ENCODE peak calls at places on chromosome 1, in ten cellular contexts. One of them, this sample, is unnamed.

GRCh38 chr1:240258910-240259309 is 167.2 kb downstream of the FMN2 start:
- DNase-seq in ovary: no peak
- DNase-seq in fibroblast of lung: peak
- DNase-seq in cardiac fibroblast: peak
- DNase-seq in tibial artery: no peak
- DNase-seq in stomach: no peak
- DNase-seq in sigmoid colon: no peak
- DNase-seq in cardiac muscle cell: no peak
- DNase-seq in NT2/D1: no peak
- DNase-seq in neuronal stem cell: no peak
- DNase-seq in this sample: no peak

GRCh38 chr1:41862411-41863221 is 56.1 kb downstream of the HIVEP3 start:
- DNase-seq in ovary: no peak
- DNase-seq in cardiac muscle cell: no peak
- DNase-seq in cardiac fibroblast: peak
- DNase-seq in fibroblast of lung: peak
- DNase-seq in neuronal stem cell: no peak
- DNase-seq in stomach: no peak
- DNase-seq in tibial artery: no peak
- DNase-seq in NT2/D1: no peak
- DNase-seq in sigmoid colon: no peak
- DNase-seq in this sample: no peak

GRCh38 chr1:19647643-19648042 is 3.5 kb downstream of the NBL1 start:
- DNase-seq in NT2/D1: no peak
- DNase-seq in stomach: no peak
- DNase-seq in fibroblast of lung: no peak
- DNase-seq in sigmoid colon: no peak
- DNase-seq in neuronal stem cell: no peak
- DNase-seq in cardiac fibroblast: peak
- DNase-seq in tibial artery: no peak
- DNase-seq in ovary: peak
- DNase-seq in cardiac muscle cell: no peak
- DNase-seq in this sample: no peak

GRCh38 chr1:36123357-36123756 is 1.7 kb downstream of the COL8A2 start:
- DNase-seq in sigmoid colon: no peak
- DNase-seq in cardiac fibroblast: no peak
- DNase-seq in neuronal stem cell: no peak
- DNase-seq in NT2/D1: no peak
- DNase-seq in tibial artery: peak
- DNase-seq in ovary: no peak
- DNase-seq in stomach: no peak
- DNase-seq in fibroblast of lung: peak
- DNase-seq in cardiac muscle cell: no peak
- DNase-seq in this sample: no peak

GRCh38 chr1:229323205-229323604 is 19.6 kb downstream of the CCSAP start:
- DNase-seq in ovary: no peak
- DNase-seq in neuronal stem cell: no peak
- DNase-seq in tibial artery: no peak
- DNase-seq in stomach: no peak
- DNase-seq in NT2/D1: no peak
- DNase-seq in cardiac muscle cell: no peak
- DNase-seq in sigmoid colon: no peak
- DNase-seq in fibroblast of lung: no peak
- DNase-seq in cardiac fibroblast: no peak
- DNase-seq in this sample: no peak

GRCh38 chr1:29166291-29166878 is 15.3 kb downstream of the SRSF4 start:
- DNase-seq in fibroblast of lung: no peak
- DNase-seq in cardiac muscle cell: no peak
- DNase-seq in stomach: no peak
- DNase-seq in ovary: no peak
- DNase-seq in neuronal stem cell: no peak
- DNase-seq in sigmoid colon: no peak
- DNase-seq in NT2/D1: no peak
- DNase-seq in tibial artery: no peak
- DNase-seq in cardiac fibroblast: no peak
- DNase-seq in this sample: no peak

GRCh38 chr1:11707621-11708276 is 16.2 kb downstream of the DRAXIN start:
- DNase-seq in sigmoid colon: no peak
- DNase-seq in stomach: peak
- DNase-seq in fibroblast of lung: no peak
- DNase-seq in tibial artery: peak
- DNase-seq in neuronal stem cell: no peak
- DNase-seq in cardiac fibroblast: no peak
- DNase-seq in NT2/D1: no peak
- DNase-seq in cardiac muscle cell: peak
- DNase-seq in ovary: no peak
- DNase-seq in this sample: no peak

GRCh38 chr1:231919900-231920299 is 293.3 kb downstream of the DISC1 start:
- DNase-seq in neuronal stem cell: no peak
- DNase-seq in NT2/D1: no peak
- DNase-seq in tibial artery: no peak
- DNase-seq in cardiac fibroblast: no peak
- DNase-seq in ovary: no peak
- DNase-seq in fibroblast of lung: no peak
- DNase-seq in stomach: no peak
- DNase-seq in sigmoid colon: no peak
- DNase-seq in cardiac muscle cell: peak
- DNase-seq in this sample: no peak

DNA sequence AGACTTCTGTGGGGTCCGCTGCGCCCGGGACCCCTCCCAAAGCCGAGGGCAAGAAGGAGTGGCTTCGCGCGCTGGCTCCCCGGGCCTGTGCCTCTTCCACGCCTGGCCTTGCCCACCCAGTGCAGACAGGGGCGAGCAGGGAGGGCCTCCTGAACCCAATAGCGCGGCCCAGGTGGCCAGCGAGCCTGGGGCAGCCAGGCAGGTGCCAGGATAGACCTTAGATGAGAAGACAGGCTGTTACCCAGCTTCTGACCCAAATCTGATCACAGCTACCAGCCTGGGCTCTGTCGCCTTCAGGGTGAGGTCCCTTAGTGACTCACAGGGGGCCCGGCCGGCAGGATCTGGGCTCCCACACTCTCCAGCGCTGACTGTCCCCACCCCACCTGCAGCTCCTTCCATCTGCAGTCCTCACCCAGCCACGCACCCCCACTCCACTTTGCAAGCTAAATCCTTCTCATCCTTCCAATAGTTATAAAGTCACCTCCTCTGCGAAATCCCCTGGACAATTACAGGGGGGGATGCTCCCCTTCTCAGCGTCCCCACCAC is 9.6 kb downstream of the CLEC20A start:
- DNase-seq in NT2/D1: no peak
- DNase-seq in fibroblast of lung: no peak
- DNase-seq in ovary: no peak
- DNase-seq in cardiac fibroblast: no peak
- DNase-seq in stomach: no peak
- DNase-seq in cardiac muscle cell: no peak
- DNase-seq in tibial artery: no peak
- DNase-seq in neuronal stem cell: no peak
- DNase-seq in sigmoid colon: no peak
- DNase-seq in this sample: no peak
- H3K4me3 ChIP-seq in NT2/D1: no peak
- H3K4me3 ChIP-seq in fibroblast of lung: no peak
- H3K4me3 ChIP-seq in ovary: no peak
- H3K4me3 ChIP-seq in cardiac fibroblast: peak
- H3K4me3 ChIP-seq in stomach: peak
- H3K4me3 ChIP-seq in cardiac muscle cell: no peak
- H3K4me3 ChIP-seq in tibial artery: peak
- H3K4me3 ChIP-seq in neuronal stem cell: no peak
- H3K4me3 ChIP-seq in sigmoid colon: peak
- H3K4me3 ChIP-seq in this sample: no peak

GRCh38 chr1:175470078-175470477 is 273.3 kb downstream of the TNR start:
- DNase-seq in stomach: no peak
- DNase-seq in neuronal stem cell: no peak
- DNase-seq in cardiac muscle cell: no peak
- DNase-seq in tibial artery: no peak
- DNase-seq in sigmoid colon: no peak
- DNase-seq in NT2/D1: no peak
- DNase-seq in cardiac fibroblast: no peak
- DNase-seq in ovary: no peak
- DNase-seq in fibroblast of lung: peak
- DNase-seq in this sample: no peak

GRCh38 chr1:175472464-175472863 is 270.9 kb downstream of the TNR start:
- DNase-seq in sigmoid colon: no peak
- DNase-seq in stomach: no peak
- DNase-seq in cardiac muscle cell: no peak
- DNase-seq in neuronal stem cell: no peak
- DNase-seq in fibroblast of lung: peak
- DNase-seq in ovary: no peak
- DNase-seq in cardiac fibroblast: no peak
- DNase-seq in NT2/D1: no peak
- DNase-seq in tibial artery: no peak
- DNase-seq in this sample: no peak

GRCh38 chr1:175470591-175470990 is 272.8 kb downstream of the TNR start:
- DNase-seq in fibroblast of lung: no peak
- DNase-seq in cardiac muscle cell: no peak
- DNase-seq in neuronal stem cell: no peak
- DNase-seq in sigmoid colon: no peak
- DNase-seq in NT2/D1: no peak
- DNase-seq in ovary: no peak
- DNase-seq in tibial artery: no peak
- DNase-seq in stomach: no peak
- DNase-seq in cardiac fibroblast: no peak
- DNase-seq in this sample: no peak

GRCh38 chr1:175466556-175466955 is 274.0 kb upstream of the KIAA0040 start:
- DNase-seq in cardiac fibroblast: no peak
- DNase-seq in tibial artery: no peak
- DNase-seq in stomach: no peak
- DNase-seq in NT2/D1: no peak
- DNase-seq in fibroblast of lung: no peak
- DNase-seq in sigmoid colon: no peak
- DNase-seq in cardiac muscle cell: no peak
- DNase-seq in ovary: no peak
- DNase-seq in neuronal stem cell: no peak
- DNase-seq in this sample: no peak

DNA sequence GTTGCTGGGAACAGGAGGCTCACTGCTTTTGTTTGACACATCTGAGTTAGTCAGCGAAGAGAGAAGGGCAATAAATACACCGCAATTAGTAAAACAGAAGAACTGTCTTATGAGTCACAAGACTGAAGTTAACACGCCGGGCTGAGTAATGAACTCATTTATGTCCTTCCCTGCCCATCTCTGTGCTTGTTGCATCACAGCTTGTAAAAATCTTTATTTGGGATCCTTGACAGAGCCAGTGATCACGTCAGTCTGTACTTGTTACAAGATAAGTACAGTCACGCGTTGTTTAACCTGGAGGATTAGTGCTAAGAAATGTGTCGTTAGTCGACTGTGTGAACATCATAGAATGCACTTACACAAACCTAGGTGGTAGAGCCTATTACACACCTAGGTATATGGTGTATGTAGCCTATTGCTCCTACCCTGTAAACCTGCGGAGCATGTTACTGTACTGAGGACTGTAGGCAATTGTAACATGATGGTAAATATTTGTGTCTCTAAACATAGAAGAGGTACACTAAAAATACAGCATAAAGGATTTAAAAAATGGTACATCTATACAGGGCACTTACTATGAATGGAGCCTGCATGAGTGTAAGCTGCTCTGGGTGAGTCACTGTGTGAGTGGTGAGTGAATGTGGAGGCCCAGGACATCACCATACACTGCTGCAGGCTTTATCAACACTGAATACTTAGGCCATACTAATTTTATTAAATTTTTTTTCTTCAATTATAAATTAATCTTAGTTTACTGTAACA is 272.2 kb downstream of the TNR start:
- DNase-seq in ovary: no peak
- DNase-seq in tibial artery: no peak
- DNase-seq in cardiac muscle cell: no peak
- DNase-seq in neuronal stem cell: no peak
- DNase-seq in stomach: no peak
- DNase-seq in sigmoid colon: no peak
- DNase-seq in cardiac fibroblast: peak
- DNase-seq in fibroblast of lung: peak
- DNase-seq in NT2/D1: no peak
- DNase-seq in this sample: peak
- H3K4me3 ChIP-seq in ovary: no peak
- H3K4me3 ChIP-seq in tibial artery: no peak
- H3K4me3 ChIP-seq in cardiac muscle cell: no peak
- H3K4me3 ChIP-seq in neuronal stem cell: no peak
- H3K4me3 ChIP-seq in stomach: no peak
- H3K4me3 ChIP-seq in sigmoid colon: no peak
- H3K4me3 ChIP-seq in cardiac fibroblast: no peak
- H3K4me3 ChIP-seq in fibroblast of lung: no peak
- H3K4me3 ChIP-seq in NT2/D1: no peak
- H3K4me3 ChIP-seq in this sample: no peak

GRCh38 chr1:7971024-7971423 is 9.5 kb downstream of the PARK7 start:
- DNase-seq in stomach: no peak
- DNase-seq in sigmoid colon: no peak
- DNase-seq in NT2/D1: no peak
- DNase-seq in neuronal stem cell: no peak
- DNase-seq in cardiac muscle cell: no peak
- DNase-seq in tibial artery: no peak
- DNase-seq in fibroblast of lung: no peak
- DNase-seq in ovary: no peak
- DNase-seq in cardiac fibroblast: no peak
- DNase-seq in this sample: no peak
- H3K4me3 ChIP-seq in stomach: no peak
- H3K4me3 ChIP-seq in sigmoid colon: no peak
- H3K4me3 ChIP-seq in NT2/D1: no peak
- H3K4me3 ChIP-seq in neuronal stem cell: no peak
- H3K4me3 ChIP-seq in cardiac muscle cell: no peak
- H3K4me3 ChIP-seq in tibial artery: no peak
- H3K4me3 ChIP-seq in fibroblast of lung: no peak
- H3K4me3 ChIP-seq in ovary: no peak
- H3K4me3 ChIP-seq in cardiac fibroblast: no peak
- H3K4me3 ChIP-seq in this sample: no peak

GRCh38 chr1:111222308-111223125 is 5.0 kb upstream of the CHI3L2 start:
- DNase-seq in cardiac muscle cell: peak
- DNase-seq in sigmoid colon: peak
- DNase-seq in tibial artery: peak
- DNase-seq in ovary: peak
- DNase-seq in neuronal stem cell: peak
- DNase-seq in fibroblast of lung: peak
- DNase-seq in NT2/D1: peak
- DNase-seq in stomach: peak
- DNase-seq in cardiac fibroblast: peak
- DNase-seq in this sample: peak

GRCh38 chr1:111221276-111221632 is 6.3 kb upstream of the CHI3L2 start:
- DNase-seq in tibial artery: no peak
- DNase-seq in cardiac fibroblast: no peak
- DNase-seq in neuronal stem cell: no peak
- DNase-seq in ovary: no peak
- DNase-seq in fibroblast of lung: no peak
- DNase-seq in sigmoid colon: no peak
- DNase-seq in NT2/D1: no peak
- DNase-seq in cardiac muscle cell: no peak
- DNase-seq in stomach: no peak
- DNase-seq in this sample: no peak

GRCh38 chr1:111220302-111220890 is 7.1 kb upstream of the CHI3L2 start:
- DNase-seq in NT2/D1: no peak
- DNase-seq in stomach: no peak
- DNase-seq in fibroblast of lung: no peak
- DNase-seq in tibial artery: no peak
- DNase-seq in neuronal stem cell: no peak
- DNase-seq in cardiac muscle cell: no peak
- DNase-seq in sigmoid colon: no peak
- DNase-seq in cardiac fibroblast: no peak
- DNase-seq in ovary: no peak
- DNase-seq in this sample: no peak

GRCh38 chr1:111223126-111223443 is 4.4 kb upstream of the CHI3L2 start:
- DNase-seq in cardiac muscle cell: no peak
- DNase-seq in tibial artery: no peak
- DNase-seq in NT2/D1: no peak
- DNase-seq in neuronal stem cell: no peak
- DNase-seq in cardiac fibroblast: no peak
- DNase-seq in fibroblast of lung: no peak
- DNase-seq in sigmoid colon: no peak
- DNase-seq in stomach: no peak
- DNase-seq in ovary: no peak
- DNase-seq in this sample: no peak

DNA sequence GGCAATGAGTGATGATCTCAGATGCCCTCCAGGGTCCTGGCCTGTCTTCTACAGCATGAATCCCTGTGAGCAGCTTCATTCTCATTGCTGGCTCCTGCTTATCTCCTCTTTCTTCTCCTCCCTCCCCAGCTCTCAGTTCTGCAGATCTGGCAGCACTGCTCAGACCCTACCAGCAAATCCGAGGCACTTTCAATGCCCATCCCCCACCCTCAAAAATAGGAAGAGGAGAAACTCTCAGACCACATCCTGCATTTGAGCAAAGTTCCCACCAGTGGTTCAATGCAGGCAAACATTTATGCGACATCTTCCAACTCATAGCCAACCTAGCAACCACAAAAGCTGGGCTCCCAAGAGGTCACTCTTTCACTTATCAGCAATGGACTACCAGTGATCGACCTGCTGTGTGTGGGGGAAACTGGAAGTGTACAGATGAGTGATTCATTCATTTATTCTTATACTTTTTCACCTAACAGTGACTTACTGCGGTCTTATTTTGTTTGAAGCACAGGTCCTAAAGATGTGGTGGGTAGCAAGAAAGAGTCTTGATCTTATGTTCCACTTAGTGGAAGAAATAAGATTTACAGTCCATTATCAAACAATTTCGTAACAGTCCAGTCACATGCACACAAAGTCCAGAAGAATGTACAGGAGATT is 5.8 kb upstream of the CHI3L2 start:
- DNase-seq in NT2/D1: no peak
- DNase-seq in ovary: no peak
- DNase-seq in tibial artery: no peak
- DNase-seq in sigmoid colon: no peak
- DNase-seq in cardiac fibroblast: peak
- DNase-seq in stomach: no peak
- DNase-seq in fibroblast of lung: peak
- DNase-seq in cardiac muscle cell: no peak
- DNase-seq in neuronal stem cell: no peak
- DNase-seq in this sample: no peak
- H3K4me3 ChIP-seq in NT2/D1: no peak
- H3K4me3 ChIP-seq in ovary: no peak
- H3K4me3 ChIP-seq in tibial artery: no peak
- H3K4me3 ChIP-seq in sigmoid colon: no peak
- H3K4me3 ChIP-seq in cardiac fibroblast: no peak
- H3K4me3 ChIP-seq in stomach: no peak
- H3K4me3 ChIP-seq in fibroblast of lung: no peak
- H3K4me3 ChIP-seq in cardiac muscle cell: no peak
- H3K4me3 ChIP-seq in neuronal stem cell: no peak
- H3K4me3 ChIP-seq in this sample: no peak